ENCODE peak calls at places on chromosomes 2 and 18, in ten cellular contexts. Y, H, G, U, I, C, L, P, Q and E are unnamed samples.

GRCh38 chr2:104938226-104938941 is 84.5 kb downstream of the POU3F3 start:
- DNase-seq in Q (no peak), L (no peak), P (no peak), I (no peak), U (no peak), Y (no peak), H (no peak), G (no peak), C (no peak), E (peak; percentile 34)

GRCh38 chr2:148540022-148540421 is 104.5 kb upstream of the EPC2 start:
- DNase-seq in L (no peak), G (no peak), Y (no peak), I (no peak), U (peak; percentile 53), C (no peak), P (no peak), H (no peak), Q (no peak), E (peak; percentile 41)

GRCh38 chr18:33440011-33440383 is 524 bp downstream of the CCDC178 start:
- DNase-seq in H (no peak), Q (peak; percentile 7), G (peak; percentile 18), U (no peak), C (no peak), P (peak; percentile 87), L (peak; percentile 52), Y (peak; percentile 70), I (peak; percentile 64), E (peak; percentile 23)

GRCh38 chr2:73939419-73939818 is 12.7 kb downstream of the DGUOK start:
- DNase-seq in Y (peak; percentile 39), G (no peak), P (no peak), I (peak; percentile 41), L (no peak), Q (no peak), C (peak; percentile 39), U (no peak), H (peak; percentile 66), E (no peak)

GRCh38 chr2:232113821-232114220 is 152.3 kb downstream of the DIS3L2 start:
- DNase-seq in L (no peak), G (no peak), U (no peak), C (no peak), Q (no peak), I (peak; percentile 17), Y (no peak), H (no peak), P (no peak), E (no peak)

GRCh38 chr2:9191044-9191481 is 15.5 kb upstream of the ASAP2 start:
- DNase-seq in Q (peak; percentile 50), I (peak; percentile 96), Y (peak; percentile 95), L (peak; percentile 30), G (no peak), P (peak; percentile 97), H (peak; percentile 73), U (peak; percentile 97), C (no peak), E (no peak)

GRCh38 chr2:86793752-86794151 is 3.0 kb upstream of the CD8A start:
- DNase-seq in Y (no peak), P (no peak), G (no peak), I (no peak), C (no peak), Q (no peak), H (no peak), L (no peak), U (no peak), E (peak; percentile 51)

GRCh38 chr2:159613515-159614336 is 2.6 kb downstream of the BAZ2B start:
- DNase-seq in Q (no peak), G (no peak), L (no peak), I (peak; percentile 44), Y (peak; percentile 51), C (no peak), P (no peak), H (no peak), U (no peak), E (peak; percentile 3)

GRCh38 chr2:142426064-142426463 is 295.2 kb upstream of the LRP1B start:
- DNase-seq in I (no peak), C (no peak), L (no peak), H (no peak), Q (peak; percentile 34), G (no peak), P (no peak), Y (no peak), U (no peak), E (no peak)

GRCh38 chr2:168340931-168341330 is 93.5 kb upstream of the STK39 start:
- DNase-seq in H (no peak), P (no peak), L (no peak), U (no peak), G (no peak), Q (no peak), Y (no peak), C (no peak), I (no peak), E (no peak)

GRCh38 chr18:845152-845819 is 33.2 kb upstream of the YES1 start:
- DNase-seq in H (no peak), U (no peak), Y (peak; percentile 91), C (no peak), G (no peak), I (peak; percentile 90), Q (no peak), L (no peak), P (peak; percentile 1), E (no peak)

GRCh38 chr2:86360781-86361180 is 23.4 kb upstream of the REEP1 start:
- DNase-seq in H (no peak), L (no peak), G (no peak), Q (no peak), U (no peak), P (no peak), Y (no peak), C (no peak), I (no peak), E (no peak)

DNA sequence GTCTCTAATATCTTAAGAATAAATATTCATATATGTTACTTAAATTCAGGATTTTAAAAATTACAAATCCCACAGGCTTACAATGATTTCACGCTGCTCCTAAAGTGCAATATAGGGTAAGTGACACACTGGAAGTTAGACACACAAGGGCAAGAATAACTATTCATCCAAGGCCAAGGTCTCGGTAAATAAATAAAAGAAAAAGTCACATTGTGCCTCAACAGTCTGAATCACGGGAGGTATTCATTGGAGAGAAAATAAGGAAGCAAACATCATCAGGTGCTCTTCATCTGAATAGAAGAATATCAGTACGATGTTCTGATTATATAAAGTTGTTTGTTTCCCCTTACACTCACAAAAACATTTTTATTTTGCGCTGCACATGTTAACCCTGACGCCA is 820.2 kb downstream of the TRIB2 start:
- DNase-seq in H (no peak), Q (no peak), G (no peak), P (no peak), I (no peak), Y (no peak), L (no peak), C (no peak), U (no peak), E (no peak)
- TF ChIP-seq CTCF in H (no peak), Q (no peak), G (no peak), P (no peak), I (no peak), Y (no peak), L (no peak), C (no peak), U (no peak), E (no peak)

GRCh38 chr2:111668741-111669140 is 215.3 kb downstream of the ANAPC1 start:
- DNase-seq in Q (no peak), Y (no peak), P (peak; percentile 34), H (no peak), C (no peak), U (no peak), L (no peak), I (no peak), G (no peak), E (peak; percentile 5)
- TF ChIP-seq CTCF in Q (no peak), Y (no peak), P (no peak), H (no peak), C (no peak), U (no peak), L (no peak), I (no peak), G (no peak), E (no peak)

GRCh38 chr2:238121511-238122286 is 16.8 kb upstream of the KLHL30 start:
- DNase-seq in Y (no peak), I (no peak), L (no peak), G (no peak), P (no peak), C (no peak), Q (no peak), H (no peak), U (no peak), E (no peak)

GRCh38 chr2:238119756-238120462 is 18.6 kb upstream of the KLHL30 start:
- DNase-seq in P (no peak), Q (peak; percentile 7), C (no peak), U (no peak), I (no peak), Y (no peak), G (no peak), L (no peak), H (no peak), E (peak; percentile 33)

GRCh38 chr2:238122287-238123217 is 15.9 kb upstream of the KLHL30 start:
- DNase-seq in C (peak; percentile 4), Y (no peak), Q (peak; percentile 11), I (no peak), U (no peak), G (no peak), H (no peak), L (no peak), P (no peak), E (no peak)

GRCh38 chr2:238123218-238123971 is 15.1 kb upstream of the KLHL30 start:
- DNase-seq in L (no peak), H (no peak), U (no peak), P (no peak), Y (no peak), C (no peak), Q (no peak), I (no peak), G (no peak), E (no peak)

DNA sequence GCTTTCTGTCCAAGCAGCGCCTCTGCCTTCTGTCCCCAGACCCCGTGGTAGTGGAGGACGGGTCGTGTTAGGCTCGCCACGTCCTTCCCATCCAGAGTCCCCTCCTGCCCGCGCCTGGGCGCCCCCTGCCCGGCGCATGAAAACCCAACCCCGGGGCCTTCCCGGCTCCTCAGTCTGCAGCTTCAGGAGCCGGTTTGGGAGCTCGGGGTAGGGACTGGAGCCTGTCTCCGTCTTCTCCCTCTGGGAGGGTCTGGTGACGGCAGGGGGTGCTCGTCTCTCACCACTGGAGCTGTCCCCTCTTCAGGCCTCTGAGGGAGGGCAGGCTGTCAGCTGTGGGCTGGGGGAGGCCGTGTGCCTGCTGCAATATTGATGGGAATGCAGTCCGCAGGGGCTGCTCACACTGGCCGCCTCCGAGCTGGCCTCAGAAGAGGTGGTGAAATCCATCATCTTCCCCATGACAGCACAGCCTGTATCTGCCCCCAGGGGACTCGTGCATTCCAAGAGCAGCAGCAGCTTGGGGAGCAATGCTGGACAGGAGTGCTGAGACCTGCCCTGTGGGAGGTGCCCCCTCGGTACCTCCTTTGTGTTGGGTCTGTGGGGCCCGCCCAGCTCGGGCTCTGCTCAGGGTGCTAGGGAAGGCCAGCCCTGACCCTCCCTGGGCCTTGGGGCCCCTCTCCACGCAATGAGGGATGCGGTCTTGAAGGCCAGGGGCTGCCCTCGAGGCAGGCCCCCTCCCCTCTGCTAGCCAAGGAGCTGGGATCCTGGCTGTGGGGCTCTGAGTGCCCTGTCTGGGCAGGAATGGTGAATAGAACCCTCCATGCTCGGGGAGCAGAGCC is 17.8 kb upstream of the KLHL30 start:
- DNase-seq in Y (peak; percentile 40), L (no peak), Q (peak; percentile 73), U (no peak), H (no peak), C (no peak), I (peak; percentile 63), G (no peak), P (no peak), E (no peak)
- TF ChIP-seq CTCF in Y (peak; percentile 28), L (peak; percentile 38), Q (peak; percentile 58), U (no peak), H (no peak), C (no peak), I (peak; percentile 23), G (no peak), P (no peak), E (no peak)

GRCh38 chr18:56314396-56314795 is 324.0 kb downstream of the TXNL1 start:
- DNase-seq in G (no peak), I (peak; percentile 29), P (no peak), H (no peak), U (no peak), L (no peak), Q (peak; percentile 27), C (no peak), Y (peak; percentile 13), E (no peak)
- TF ChIP-seq CTCF in G (no peak), I (peak; percentile 16), P (peak; percentile 15), H (no peak), U (no peak), L (no peak), Q (peak; percentile 46), C (no peak), Y (no peak), E (no peak)